ENCODE peak calls at places on chromosomes 5 and 9, in seven cellular contexts. One of them, this sample, is unnamed.

GRCh38 chr9:4386819-4387218 is 87.0 kb upstream of the GLIS3 start:
- DNase-seq in T-cell: no peak
- DNase-seq in mucosa of descending colon: no peak
- DNase-seq in lung: no peak
- DNase-seq in stimulated activated CD8-positive, alpha-beta memory T cell treated with anti-CD3 and anti-CD28 coated beads, Interleukin-15, amount 100 ng/mL, for 24 hours: no peak
- DNase-seq in germinal center: peak; percentile 18
- DNase-seq in stimulated activated CD4-positive, alpha-beta T cell treated with anti-CD3 and anti-CD28 coated beads, Interleukin-1b, Interleukin-23, amount 100 ng/mL, for 24 hours: no peak
- DNase-seq in this sample: no peak

GRCh38 chr5:982377-983237 is 26.0 kb upstream of the NKD2 start:
- DNase-seq in lung: no peak
- DNase-seq in germinal center: no peak
- DNase-seq in stimulated activated CD4-positive, alpha-beta T cell treated with anti-CD3 and anti-CD28 coated beads, Interleukin-1b, Interleukin-23, amount 100 ng/mL, for 24 hours: no peak
- DNase-seq in T-cell: no peak
- DNase-seq in mucosa of descending colon: peak; percentile 43
- DNase-seq in stimulated activated CD8-positive, alpha-beta memory T cell treated with anti-CD3 and anti-CD28 coated beads, Interleukin-15, amount 100 ng/mL, for 24 hours: no peak
- DNase-seq in this sample: no peak

GRCh38 chr9:69299316-69299715 is 25.7 kb upstream of the ENTREP1 start:
- DNase-seq in stimulated activated CD8-positive, alpha-beta memory T cell treated with anti-CD3 and anti-CD28 coated beads, Interleukin-15, amount 100 ng/mL, for 24 hours: no peak
- DNase-seq in germinal center: no peak
- DNase-seq in stimulated activated CD4-positive, alpha-beta T cell treated with anti-CD3 and anti-CD28 coated beads, Interleukin-1b, Interleukin-23, amount 100 ng/mL, for 24 hours: no peak
- DNase-seq in mucosa of descending colon: no peak
- DNase-seq in lung: no peak
- DNase-seq in T-cell: no peak
- DNase-seq in this sample: no peak

GRCh38 chr5:168992687-168993086 is 308.3 kb downstream of the SLIT3 start:
- DNase-seq in stimulated activated CD8-positive, alpha-beta memory T cell treated with anti-CD3 and anti-CD28 coated beads, Interleukin-15, amount 100 ng/mL, for 24 hours: no peak
- DNase-seq in germinal center: no peak
- DNase-seq in stimulated activated CD4-positive, alpha-beta T cell treated with anti-CD3 and anti-CD28 coated beads, Interleukin-1b, Interleukin-23, amount 100 ng/mL, for 24 hours: no peak
- DNase-seq in mucosa of descending colon: no peak
- DNase-seq in T-cell: no peak
- DNase-seq in lung: no peak
- DNase-seq in this sample: peak; percentile 50

GRCh38 chr5:77176429-77176828 is 34.1 kb upstream of the PDE8B start:
- DNase-seq in stimulated activated CD4-positive, alpha-beta T cell treated with anti-CD3 and anti-CD28 coated beads, Interleukin-1b, Interleukin-23, amount 100 ng/mL, for 24 hours: no peak
- DNase-seq in lung: no peak
- DNase-seq in stimulated activated CD8-positive, alpha-beta memory T cell treated with anti-CD3 and anti-CD28 coated beads, Interleukin-15, amount 100 ng/mL, for 24 hours: no peak
- DNase-seq in T-cell: no peak
- DNase-seq in mucosa of descending colon: no peak
- DNase-seq in germinal center: no peak
- DNase-seq in this sample: no peak

GRCh38 chr5:179422213-179422839 is 77.1 kb upstream of the ADAMTS2 start:
- DNase-seq in T-cell: no peak
- DNase-seq in mucosa of descending colon: no peak
- DNase-seq in stimulated activated CD4-positive, alpha-beta T cell treated with anti-CD3 and anti-CD28 coated beads, Interleukin-1b, Interleukin-23, amount 100 ng/mL, for 24 hours: no peak
- DNase-seq in stimulated activated CD8-positive, alpha-beta memory T cell treated with anti-CD3 and anti-CD28 coated beads, Interleukin-15, amount 100 ng/mL, for 24 hours: no peak
- DNase-seq in lung: no peak
- DNase-seq in germinal center: no peak
- DNase-seq in this sample: no peak

GRCh38 chr5:11378462-11378861 is 525.8 kb downstream of the CTNND2 start:
- DNase-seq in T-cell: no peak
- DNase-seq in lung: no peak
- DNase-seq in mucosa of descending colon: no peak
- DNase-seq in stimulated activated CD4-positive, alpha-beta T cell treated with anti-CD3 and anti-CD28 coated beads, Interleukin-1b, Interleukin-23, amount 100 ng/mL, for 24 hours: no peak
- DNase-seq in stimulated activated CD8-positive, alpha-beta memory T cell treated with anti-CD3 and anti-CD28 coated beads, Interleukin-15, amount 100 ng/mL, for 24 hours: no peak
- DNase-seq in germinal center: no peak
- DNase-seq in this sample: no peak

GRCh38 chr9:120557205-120557604 is 22.8 kb downstream of the CDK5RAP2 start:
- DNase-seq in germinal center: no peak
- DNase-seq in mucosa of descending colon: no peak
- DNase-seq in stimulated activated CD8-positive, alpha-beta memory T cell treated with anti-CD3 and anti-CD28 coated beads, Interleukin-15, amount 100 ng/mL, for 24 hours: no peak
- DNase-seq in T-cell: no peak
- DNase-seq in stimulated activated CD4-positive, alpha-beta T cell treated with anti-CD3 and anti-CD28 coated beads, Interleukin-1b, Interleukin-23, amount 100 ng/mL, for 24 hours: no peak
- DNase-seq in lung: no peak
- DNase-seq in this sample: no peak

GRCh38 chr9:134326754-134327526 is 685 bp downstream of the RXRA start:
- DNase-seq in stimulated activated CD8-positive, alpha-beta memory T cell treated with anti-CD3 and anti-CD28 coated beads, Interleukin-15, amount 100 ng/mL, for 24 hours: no peak
- DNase-seq in T-cell: no peak
- DNase-seq in lung: no peak
- DNase-seq in germinal center: peak; percentile 19
- DNase-seq in mucosa of descending colon: peak; percentile 67
- DNase-seq in stimulated activated CD4-positive, alpha-beta T cell treated with anti-CD3 and anti-CD28 coated beads, Interleukin-1b, Interleukin-23, amount 100 ng/mL, for 24 hours: no peak
- DNase-seq in this sample: no peak

GRCh38 chr9:127537792-127538191 is 74.3 kb upstream of the STXBP1 start:
- DNase-seq in T-cell: no peak
- DNase-seq in lung: no peak
- DNase-seq in germinal center: no peak
- DNase-seq in stimulated activated CD4-positive, alpha-beta T cell treated with anti-CD3 and anti-CD28 coated beads, Interleukin-1b, Interleukin-23, amount 100 ng/mL, for 24 hours: no peak
- DNase-seq in stimulated activated CD8-positive, alpha-beta memory T cell treated with anti-CD3 and anti-CD28 coated beads, Interleukin-15, amount 100 ng/mL, for 24 hours: no peak
- DNase-seq in mucosa of descending colon: no peak
- DNase-seq in this sample: no peak

GRCh38 chr9:133261103-133261752 is 13.8 kb downstream of the ABO start:
- DNase-seq in germinal center: no peak
- DNase-seq in stimulated activated CD8-positive, alpha-beta memory T cell treated with anti-CD3 and anti-CD28 coated beads, Interleukin-15, amount 100 ng/mL, for 24 hours: no peak
- DNase-seq in lung: no peak
- DNase-seq in T-cell: no peak
- DNase-seq in stimulated activated CD4-positive, alpha-beta T cell treated with anti-CD3 and anti-CD28 coated beads, Interleukin-1b, Interleukin-23, amount 100 ng/mL, for 24 hours: no peak
- DNase-seq in mucosa of descending colon: no peak
- DNase-seq in this sample: no peak

GRCh38 chr5:96090205-96090604 is 128.6 kb upstream of the ELL2 start:
- DNase-seq in stimulated activated CD8-positive, alpha-beta memory T cell treated with anti-CD3 and anti-CD28 coated beads, Interleukin-15, amount 100 ng/mL, for 24 hours: no peak
- DNase-seq in mucosa of descending colon: no peak
- DNase-seq in lung: no peak
- DNase-seq in T-cell: no peak
- DNase-seq in germinal center: no peak
- DNase-seq in stimulated activated CD4-positive, alpha-beta T cell treated with anti-CD3 and anti-CD28 coated beads, Interleukin-1b, Interleukin-23, amount 100 ng/mL, for 24 hours: no peak
- DNase-seq in this sample: no peak

GRCh38 chr9:133893191-133893994 is 98.7 kb downstream of the VAV2 start:
- DNase-seq in T-cell: no peak
- DNase-seq in lung: no peak
- DNase-seq in germinal center: no peak
- DNase-seq in mucosa of descending colon: no peak
- DNase-seq in stimulated activated CD8-positive, alpha-beta memory T cell treated with anti-CD3 and anti-CD28 coated beads, Interleukin-15, amount 100 ng/mL, for 24 hours: no peak
- DNase-seq in stimulated activated CD4-positive, alpha-beta T cell treated with anti-CD3 and anti-CD28 coated beads, Interleukin-1b, Interleukin-23, amount 100 ng/mL, for 24 hours: no peak
- DNase-seq in this sample: no peak

GRCh38 chr9:98323831-98324135 is 68.3 kb upstream of the TBC1D2 start:
- DNase-seq in T-cell: no peak
- DNase-seq in stimulated activated CD8-positive, alpha-beta memory T cell treated with anti-CD3 and anti-CD28 coated beads, Interleukin-15, amount 100 ng/mL, for 24 hours: no peak
- DNase-seq in lung: no peak
- DNase-seq in stimulated activated CD4-positive, alpha-beta T cell treated with anti-CD3 and anti-CD28 coated beads, Interleukin-1b, Interleukin-23, amount 100 ng/mL, for 24 hours: no peak
- DNase-seq in germinal center: no peak
- DNase-seq in mucosa of descending colon: no peak
- DNase-seq in this sample: no peak

GRCh38 chr9:42852133-42852532 is 668.7 kb downstream of the SPATA31A6 start:
- DNase-seq in stimulated activated CD4-positive, alpha-beta T cell treated with anti-CD3 and anti-CD28 coated beads, Interleukin-1b, Interleukin-23, amount 100 ng/mL, for 24 hours: no peak
- DNase-seq in germinal center: peak; percentile 13
- DNase-seq in lung: no peak
- DNase-seq in stimulated activated CD8-positive, alpha-beta memory T cell treated with anti-CD3 and anti-CD28 coated beads, Interleukin-15, amount 100 ng/mL, for 24 hours: no peak
- DNase-seq in mucosa of descending colon: no peak
- DNase-seq in T-cell: no peak
- DNase-seq in this sample: peak; percentile 35

GRCh38 chr5:42875211-42875610 is 63.5 kb upstream of the SELENOP start:
- DNase-seq in stimulated activated CD8-positive, alpha-beta memory T cell treated with anti-CD3 and anti-CD28 coated beads, Interleukin-15, amount 100 ng/mL, for 24 hours: no peak
- DNase-seq in germinal center: no peak
- DNase-seq in T-cell: no peak
- DNase-seq in lung: no peak
- DNase-seq in stimulated activated CD4-positive, alpha-beta T cell treated with anti-CD3 and anti-CD28 coated beads, Interleukin-1b, Interleukin-23, amount 100 ng/mL, for 24 hours: no peak
- DNase-seq in mucosa of descending colon: no peak
- DNase-seq in this sample: no peak